ENCODE peak calls at places on chromosomes 16 and 17, in six cellular contexts. O is astrocyte, C is heart left ventricle, Z is tibial nerve, Y is heart right ventricle, N is IMR-90. P is an unnamed sample. For H3K36me3, the result is how much of the 10 kb centered on the place peaks cover.

GRCh38 chr17:5043524-5043923 is 8.3 kb upstream of the SLC52A1 start:
- DNase-seq in C (no peak), Y (no peak), Z (no peak), O (no peak), N (no peak), P (no peak)

GRCh38 chr16:14486520-14487303 is 143.3 kb downstream of the PARN start:
- DNase-seq in C (peak), O (peak), Y (peak), Z (peak), N (peak), P (no peak)

GRCh38 chr16:64469906-64470702 is 651.8 kb downstream of the CDH11 start:
- DNase-seq in Y (peak), O (no peak), C (no peak), Z (no peak), N (no peak), P (no peak)

GRCh38 chr17:58452738-58453137 is 35.4 kb upstream of the RNF43 start:
- DNase-seq in Z (no peak), Y (no peak), O (no peak), N (peak), C (no peak), P (no peak)

GRCh38 chr16:57367111-57367752 is 5.1 kb upstream of the CX3CL1 start:
- DNase-seq in Y (no peak), C (no peak), Z (no peak), O (peak), N (no peak), P (no peak)

GRCh38 chr17:40545660-40546059 is 19.6 kb downstream of the CCR7 start:
- DNase-seq in N (no peak), Y (no peak), C (no peak), Z (peak), O (no peak), P (no peak)

GRCh38 chr17:2925011-2925410 is 128.8 kb downstream of the RAP1GAP2 start:
- DNase-seq in O (peak), C (no peak), Y (no peak), N (peak), Z (no peak), P (no peak)

GRCh38 chr16:21116148-21116693 is 34.4 kb downstream of the DNAH3 start:
- DNase-seq in Z (no peak), C (peak), Y (no peak), N (no peak), O (no peak), P (peak)

GRCh38 chr16:27355610-27356009 is 41.8 kb downstream of the IL4R start:
- DNase-seq in N (peak), O (no peak), Y (peak), C (peak), Z (no peak), P (no peak)

GRCh38 chr17:77831497-77832179 is 126.9 kb upstream of the TNRC6C start:
- DNase-seq in O (peak), C (no peak), Z (no peak), Y (no peak), N (peak), P (no peak)

GRCh38 chr17:55436224-55437164 is 14.9 kb upstream of the MMD start:
- DNase-seq in N (no peak), Y (no peak), O (no peak), Z (no peak), C (no peak), P (no peak)

GRCh38 chr17:78735832-78736525 is 46.1 kb downstream of the CYTH1 start:
- DNase-seq in C (no peak), O (peak), Y (no peak), Z (no peak), N (no peak), P (no peak)

GRCh38 chr16:68233085-68233834 is 2.7 kb downstream of the ESRP2 start:
- DNase-seq in C (no peak), N (no peak), O (no peak), Z (no peak), Y (no peak), P (no peak)

GRCh38 chr17:22221344-22221743 is 529.0 kb downstream of the KCNJ18 start:
- DNase-seq in Z (no peak), Y (no peak), N (no peak), C (no peak), O (no peak), P (no peak)

GRCh38 chr16:75198135-75198600 is 8.8 kb downstream of the CTRB2 start:
- DNase-seq in Z (no peak), C (no peak), Y (no peak), N (peak), O (no peak), P (no peak)

GRCh38 chr17:30292490-30292858 is 730 bp upstream of the BLMH start:
- DNase-seq in C (no peak), Y (no peak), O (no peak), Z (no peak), N (no peak), P (no peak)

GRCh38 chr16:11094075-11094593 is 149.8 kb downstream of the CLEC16A start:
- DNase-seq in O (peak), Y (no peak), C (no peak), Z (no peak), N (peak), P (peak)

GRCh38 chr16:17205279-17206139 is 265.3 kb downstream of the XYLT1 start:
- DNase-seq in O (peak), Z (no peak), Y (no peak), N (peak), C (no peak), P (no peak)

GRCh38 chr17:63772801-63773271 is 561 bp downstream of the CCDC47 start:
- DNase-seq in Z (no peak), Y (no peak), O (peak), N (peak), C (no peak), P (no peak)

GRCh38 chr17:34586346-34586846 is 7.0 kb downstream of the TMEM132E start:
- DNase-seq in C (no peak), N (no peak), Y (no peak), O (no peak), Z (no peak), P (no peak)

GRCh38 chr16:24986512-24987303 is 28.5 kb downstream of the ARHGAP17 start:
- DNase-seq in C (peak), Y (peak), N (peak), O (peak), Z (no peak), P (no peak)

GRCh38 chr17:28527181-28527681 is 21.1 kb downstream of the FOXN1 start:
- DNase-seq in O (no peak), Y (no peak), Z (no peak), N (no peak), C (no peak), P (no peak)

GRCh38 chr17:9906616-9907015 is 1.5 kb upstream of the RCVRN start:
- DNase-seq in C (no peak), O (no peak), Y (no peak), Z (no peak), N (no peak), P (no peak)

GRCh38 chr17:80113033-80113484 is 11.7 kb downstream of the GAA start:
- DNase-seq in O (no peak), C (no peak), Z (no peak), N (no peak), Y (no peak), P (no peak)
- H3K4me3 ChIP-seq in O (no peak), C (no peak), Z (no peak), N (no peak), Y (no peak), P (no peak)

GRCh38 chr16:81889896-81890634 is 111.0 kb downstream of the PLCG2 start:
- DNase-seq in Z (no peak), N (peak), O (peak), C (peak), Y (no peak), P (no peak)
- TF ChIP-seq CTCF in Z (peak), N (peak), O (peak), C (peak), Y (peak), P (peak)

DNA sequence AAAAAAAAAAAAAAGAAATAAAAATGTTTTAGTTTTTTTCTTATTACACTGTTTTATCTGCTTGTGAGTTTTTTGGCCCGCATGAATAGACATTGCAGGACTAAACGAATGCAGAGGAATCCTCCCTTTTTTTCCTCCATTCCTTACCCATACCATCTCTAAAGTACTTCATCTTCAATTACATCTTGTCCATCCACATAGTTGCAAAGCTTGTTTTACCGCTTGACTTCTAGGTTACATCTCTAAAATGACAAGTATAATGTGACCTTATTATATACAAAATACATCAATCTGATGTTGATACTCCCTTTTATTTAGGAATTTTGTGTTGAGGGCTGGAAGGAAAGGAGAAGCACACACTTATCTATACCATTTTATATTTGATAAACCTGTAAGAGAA is 12.8 kb downstream of the RETREG3 start:
- DNase-seq in C (no peak), Z (no peak), N (no peak), Y (no peak), O (no peak), P (no peak)
- H3K36me3 ChIP-seq in C (under half), Z (under half), N (under half), Y (under half), O (under half), P (under half)

DNA sequence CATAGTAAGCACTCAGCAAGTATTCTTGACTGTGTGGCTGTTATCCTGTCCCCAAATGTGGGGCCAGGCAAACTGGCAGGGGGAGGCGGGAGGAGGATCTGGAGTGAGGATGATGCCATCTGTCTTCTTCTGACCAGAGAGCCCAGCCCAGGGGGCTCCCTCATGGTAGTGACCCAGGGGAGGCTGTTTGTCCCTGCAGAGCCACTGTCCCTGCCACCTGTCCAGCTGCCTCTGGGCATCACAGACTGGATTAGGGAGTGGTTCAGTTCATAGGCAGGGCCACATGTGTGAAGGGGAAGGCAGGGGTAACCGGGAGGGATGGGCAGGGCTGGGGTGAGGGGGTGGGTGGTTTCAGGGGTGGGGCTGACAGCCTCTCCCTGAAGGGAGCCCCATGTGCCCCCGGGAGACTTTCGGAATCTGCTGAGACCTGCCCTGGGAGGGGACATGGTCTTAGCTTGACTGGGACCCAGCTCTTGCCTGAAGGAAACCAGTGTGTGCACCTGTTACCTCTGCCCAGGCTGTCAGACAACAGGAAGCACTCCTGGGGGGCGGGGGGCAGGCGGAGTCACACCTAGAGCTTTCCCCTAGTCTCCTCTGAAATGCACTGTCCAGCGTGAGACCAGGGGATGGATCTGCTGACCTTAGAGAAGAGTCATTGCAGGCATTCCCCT is 15.2 kb downstream of the ARHGAP23 start:
- DNase-seq in C (no peak), O (no peak), Z (no peak), Y (no peak), N (no peak), P (no peak)
- H3K4me3 ChIP-seq in C (no peak), O (no peak), Z (no peak), Y (no peak), N (no peak), P (no peak)

GRCh38 chr16:50593410-50594139 is 45.4 kb downstream of the NKD1 start:
- DNase-seq in N (no peak), O (no peak), Y (no peak), Z (no peak), C (no peak), P (no peak)
- TF ChIP-seq CTCF in N (peak), O (no peak), Y (peak), Z (no peak), C (peak), P (no peak)

GRCh38 chr16:1816396-1817275 is 10.0 kb downstream of the HAGH start:
- DNase-seq in Z (no peak), O (no peak), Y (no peak), N (no peak), C (no peak), P (no peak)
- H3K36me3 ChIP-seq in Z (under half), O (under half), Y (under half), N (under half), C (half or more), P (under half)

GRCh38 chr16:6646891-6647290 is 685.8 kb upstream of the RBFOX1 start:
- DNase-seq in Z (no peak), N (no peak), Y (no peak), O (no peak), C (no peak), P (no peak)

GRCh38 chr16:6643083-6643686 is 689.5 kb upstream of the RBFOX1 start:
- DNase-seq in N (peak), C (no peak), Y (no peak), Z (peak), O (peak), P (no peak)

GRCh38 chr16:6644916-6645315 is 687.7 kb upstream of the RBFOX1 start:
- DNase-seq in C (no peak), Y (no peak), N (no peak), Z (no peak), O (no peak), P (no peak)

GRCh38 chr16:6645758-6646423 is 686.8 kb upstream of the RBFOX1 start:
- DNase-seq in Z (no peak), Y (no peak), N (no peak), C (no peak), O (no peak), P (no peak)

GRCh38 chr16:6642271-6642670 is 690.4 kb upstream of the RBFOX1 start:
- DNase-seq in O (no peak), C (no peak), N (no peak), Y (no peak), Z (no peak), P (no peak)
- H3K4me3 ChIP-seq in O (no peak), C (no peak), N (no peak), Y (no peak), Z (no peak), P (no peak)

GRCh38 chr17:56866496-56866895 is 32.5 kb downstream of the DGKE start:
- DNase-seq in Z (no peak), C (no peak), Y (no peak), O (no peak), N (no peak), P (no peak)
- TF ChIP-seq CTCF in Z (no peak), C (no peak), Y (peak), O (no peak), N (no peak), P (no peak)

P was measured in GM06990.